ENCODE peak calls at places on chromosomes 5 and 9, in four cellular contexts. One of them, this sample, is unnamed.

GRCh38 chr9:122347348-122348287 is 23.2 kb upstream of the PTGS1 start:
- DNase-seq in IMR-90: no peak
- DNase-seq in K562: no peak
- DNase-seq in GM12878: no peak
- DNase-seq in this sample: peak

GRCh38 chr5:75007537-75007847 is 44.9 kb downstream of the GCNT4 start:
- DNase-seq in GM12878: no peak
- DNase-seq in IMR-90: peak
- DNase-seq in K562: no peak
- DNase-seq in this sample: no peak

GRCh38 chr9:130997925-130998595 is 10.9 kb upstream of the LAMC3 start:
- DNase-seq in IMR-90: peak
- DNase-seq in K562: peak
- DNase-seq in GM12878: no peak
- DNase-seq in this sample: peak

GRCh38 chr5:52674815-52675545 is 112.7 kb upstream of the ITGA1 start:
- DNase-seq in GM12878: no peak
- DNase-seq in IMR-90: peak
- DNase-seq in K562: no peak
- DNase-seq in this sample: no peak

GRCh38 chr9:115587310-115587709 is 469.4 kb upstream of the TNC start:
- DNase-seq in K562: no peak
- DNase-seq in GM12878: no peak
- DNase-seq in IMR-90: no peak
- DNase-seq in this sample: no peak

GRCh38 chr9:38047301-38048251 is 21.5 kb downstream of the SHB start:
- DNase-seq in IMR-90: peak
- DNase-seq in K562: peak
- DNase-seq in GM12878: no peak
- DNase-seq in this sample: peak

GRCh38 chr9:137307255-137308101 is 5.4 kb upstream of the NRARP start:
- DNase-seq in K562: peak
- DNase-seq in GM12878: no peak
- DNase-seq in IMR-90: no peak
- DNase-seq in this sample: no peak

GRCh38 chr5:73256012-73256411 is 83.0 kb downstream of the TMEM174 start:
- DNase-seq in GM12878: no peak
- DNase-seq in K562: no peak
- DNase-seq in IMR-90: no peak
- DNase-seq in this sample: no peak

GRCh38 chr5:1437452-1437851 is 7.8 kb downstream of the SLC6A3 start:
- DNase-seq in K562: peak
- DNase-seq in IMR-90: peak
- DNase-seq in GM12878: no peak
- DNase-seq in this sample: peak

GRCh38 chr5:36908544-36909260 is 32.1 kb downstream of the NIPBL start:
- DNase-seq in K562: no peak
- DNase-seq in IMR-90: no peak
- DNase-seq in GM12878: no peak
- DNase-seq in this sample: no peak
- TF ChIP-seq ELK1 in K562: no peak
- TF ChIP-seq ELK1 in IMR-90: no peak
- TF ChIP-seq ELK1 in GM12878: no peak
- TF ChIP-seq ELK1 in this sample: no peak

GRCh38 chr5:179228341-179229121 is 116.7 kb downstream of the ADAMTS2 start:
- DNase-seq in GM12878: no peak
- DNase-seq in K562: no peak
- DNase-seq in IMR-90: no peak
- DNase-seq in this sample: no peak
- TF ChIP-seq ELK1 in GM12878: no peak
- TF ChIP-seq ELK1 in K562: no peak
- TF ChIP-seq ELK1 in IMR-90: no peak
- TF ChIP-seq ELK1 in this sample: no peak

DNA sequence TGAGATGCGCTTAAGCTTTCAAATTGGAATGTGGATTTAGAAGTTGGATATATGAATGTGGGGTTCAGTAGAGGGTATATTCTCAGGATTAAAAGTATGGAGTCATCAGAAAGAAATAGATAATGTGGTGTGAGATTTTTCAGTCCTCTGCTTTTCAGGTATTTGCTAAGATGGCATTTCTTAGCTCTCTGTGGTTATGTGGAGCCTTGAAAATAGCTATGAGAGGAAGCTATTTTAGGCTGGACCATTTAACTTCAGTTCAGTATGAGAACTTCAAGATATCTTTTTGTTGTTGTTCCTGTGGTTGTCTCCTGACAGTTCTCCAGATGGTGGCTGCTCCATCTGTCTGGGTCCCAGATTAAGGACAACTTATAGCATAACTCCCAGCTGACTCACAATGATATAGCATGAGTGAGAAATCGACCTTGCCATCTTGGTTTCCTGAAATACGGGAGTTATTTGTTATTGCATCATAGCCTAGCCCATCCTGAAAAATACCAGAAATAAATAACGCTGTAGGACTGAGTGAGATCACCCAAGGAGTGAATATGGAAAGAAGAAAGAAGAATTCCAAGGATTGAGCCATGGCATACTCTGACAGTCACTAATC is 461.5 kb downstream of the ANXA1 start:
- DNase-seq in IMR-90: no peak
- DNase-seq in GM12878: no peak
- DNase-seq in K562: no peak
- DNase-seq in this sample: no peak
- TF ChIP-seq ELK1 in IMR-90: no peak
- TF ChIP-seq ELK1 in GM12878: no peak
- TF ChIP-seq ELK1 in K562: no peak
- TF ChIP-seq ELK1 in this sample: no peak

GRCh38 chr5:135008981-135009735 is 24.9 kb downstream of the PITX1 start:
- DNase-seq in IMR-90: no peak
- DNase-seq in K562: no peak
- DNase-seq in GM12878: no peak
- DNase-seq in this sample: no peak

GRCh38 chr5:135008556-135008955 is 25.5 kb downstream of the PITX1 start:
- DNase-seq in IMR-90: no peak
- DNase-seq in GM12878: no peak
- DNase-seq in K562: peak
- DNase-seq in this sample: no peak

GRCh38 chr5:135010502-135011354 is 23.3 kb downstream of the PITX1 start:
- DNase-seq in K562: no peak
- DNase-seq in GM12878: no peak
- DNase-seq in IMR-90: peak
- DNase-seq in this sample: no peak

GRCh38 chr5:135011355-135012032 is 22.5 kb downstream of the PITX1 start:
- DNase-seq in K562: no peak
- DNase-seq in GM12878: no peak
- DNase-seq in IMR-90: no peak
- DNase-seq in this sample: no peak

GRCh38 chr5:135009736-135010501 is 24.1 kb downstream of the PITX1 start:
- DNase-seq in IMR-90: no peak
- DNase-seq in GM12878: no peak
- DNase-seq in K562: no peak
- DNase-seq in this sample: no peak
- TF ChIP-seq ELK1 in IMR-90: no peak
- TF ChIP-seq ELK1 in GM12878: no peak
- TF ChIP-seq ELK1 in K562: no peak
- TF ChIP-seq ELK1 in this sample: no peak

GRCh38 chr5:97085126-97085786 is 57.2 kb downstream of the LIX1 start:
- DNase-seq in IMR-90: no peak
- DNase-seq in GM12878: no peak
- DNase-seq in K562: no peak
- DNase-seq in this sample: no peak
- TF ChIP-seq ELK1 in IMR-90: no peak
- TF ChIP-seq ELK1 in GM12878: no peak
- TF ChIP-seq ELK1 in K562: no peak
- TF ChIP-seq ELK1 in this sample: no peak

GRCh38 chr5:57037355-57037754 is 85.4 kb upstream of the MIER3 start:
- DNase-seq in IMR-90: no peak
- DNase-seq in GM12878: no peak
- DNase-seq in K562: peak
- DNase-seq in this sample: peak
- TF ChIP-seq ELK1 in IMR-90: no peak
- TF ChIP-seq ELK1 in GM12878: no peak
- TF ChIP-seq ELK1 in K562: no peak
- TF ChIP-seq ELK1 in this sample: no peak

GRCh38 chr9:113913426-113914195 is 37.5 kb downstream of the ZNF618 start:
- DNase-seq in GM12878: no peak
- DNase-seq in K562: no peak
- DNase-seq in IMR-90: peak
- DNase-seq in this sample: no peak
- TF ChIP-seq ELK1 in GM12878: no peak
- TF ChIP-seq ELK1 in K562: no peak
- TF ChIP-seq ELK1 in IMR-90: no peak
- TF ChIP-seq ELK1 in this sample: no peak

GRCh38 chr5:87081511-87082372 is 185.9 kb upstream of the RASA1 start:
- DNase-seq in GM12878: peak
- DNase-seq in IMR-90: no peak
- DNase-seq in K562: peak
- DNase-seq in this sample: no peak
- TF ChIP-seq ELK1 in GM12878: peak
- TF ChIP-seq ELK1 in IMR-90: no peak
- TF ChIP-seq ELK1 in K562: no peak
- TF ChIP-seq ELK1 in this sample: no peak

GRCh38 chr9:33942471-33943083 is 106.1 kb downstream of the UBAP2 start:
- DNase-seq in GM12878: no peak
- DNase-seq in K562: no peak
- DNase-seq in IMR-90: peak
- DNase-seq in this sample: peak
- TF ChIP-seq ELK1 in GM12878: no peak
- TF ChIP-seq ELK1 in K562: no peak
- TF ChIP-seq ELK1 in IMR-90: no peak
- TF ChIP-seq ELK1 in this sample: no peak

This sample was measured in A549.